ENCODE peak calls at places on chromosomes 12 and 14, in five cellular contexts. P is astrocyte, I is PC-9, Y is gastrocnemius medialis, D is testis. Q is an unnamed sample.

GRCh38 chr12:119195256-119195655 is 16.5 kb downstream of the HSPB8 start:
- DNase-seq in I (no peak), P (no peak), Y (no peak), D (no peak), Q (no peak)

GRCh38 chr12:52629251-52630103 is 11.1 kb upstream of the KRT73 start:
- DNase-seq in D (no peak), P (no peak), Y (no peak), I (no peak), Q (no peak)

GRCh38 chr12:1769809-1770494 is 50.4 kb upstream of the LRTM2 start:
- DNase-seq in P (no peak), Y (no peak), D (no peak), I (peak; percentile 43), Q (no peak)

GRCh38 chr12:113059071-113059595 is 2.6 kb downstream of the DTX1 start:
- DNase-seq in D (no peak), Y (no peak), I (no peak), P (no peak), Q (no peak)

GRCh38 chr14:92877757-92878431 is 45.1 kb upstream of the CHGA start:
- DNase-seq in D (peak; percentile 65), I (no peak), Y (no peak), P (no peak), Q (peak; percentile 52)

GRCh38 chr14:33943081-33943480 is 7.8 kb downstream of the EGLN3 start:
- DNase-seq in Y (no peak), I (no peak), P (no peak), D (no peak), Q (peak; percentile 51)

GRCh38 chr12:102480401-102480800 is at the start of gene IGF1:
- DNase-seq in I (no peak), D (peak; percentile 23), Y (no peak), P (peak; percentile 58), Q (peak; percentile 55)

GRCh38 chr12:49231881-49232650 is 32.8 kb upstream of the TUBA1C start:
- DNase-seq in Y (no peak), D (peak; percentile 49), P (peak; percentile 38), I (no peak), Q (peak; percentile 79)

GRCh38 chr12:15650399-15651128 is 138.6 kb downstream of the EPS8 start:
- DNase-seq in Y (no peak), I (no peak), D (no peak), P (no peak), Q (peak; percentile 4)

GRCh38 chr12:3247596-3248270 is 170.6 kb downstream of the TSPAN9 start:
- DNase-seq in D (no peak), I (no peak), P (no peak), Y (no peak), Q (no peak)

GRCh38 chr14:36655963-36656768 is 5.5 kb upstream of the PAX9 start:
- DNase-seq in Y (no peak), D (peak; percentile 73), P (no peak), I (no peak), Q (no peak)

GRCh38 chr12:93229494-93230310 is 148.0 kb upstream of the NUDT4 start:
- DNase-seq in D (no peak), I (peak; percentile 90), Y (no peak), P (peak; percentile 91), Q (no peak)

GRCh38 chr14:100864960-100865681 is 38.4 kb downstream of the RTL1 start:
- DNase-seq in Y (no peak), D (no peak), I (no peak), P (peak; percentile 63), Q (no peak)

GRCh38 chr14:65354131-65354530 is 58.4 kb upstream of the FUT8 start:
- DNase-seq in I (no peak), P (no peak), D (no peak), Y (no peak), Q (no peak)

GRCh38 chr14:75715926-75716780 is 55.1 kb downstream of the TTLL5 start:
- DNase-seq in P (peak; percentile 80), I (no peak), Y (no peak), D (no peak), Q (no peak)

GRCh38 chr14:24058951-24059475 is 7.2 kb downstream of the CARMIL3 start:
- DNase-seq in Y (no peak), P (no peak), D (no peak), I (no peak), Q (no peak)

GRCh38 chr14:91229005-91229382 is 15.5 kb downstream of the GPR68 start:
- DNase-seq in D (no peak), Y (no peak), P (no peak), I (no peak), Q (no peak)

GRCh38 chr14:95711476-95712176 is 2.3 kb downstream of the TCL1A start:
- DNase-seq in Y (no peak), P (no peak), D (no peak), I (no peak), Q (peak; percentile 16)

GRCh38 chr12:107906719-107907118 is 132.2 kb downstream of the ASCL4 start:
- DNase-seq in I (no peak), Y (no peak), P (no peak), D (no peak), Q (no peak)

GRCh38 chr12:113268136-113268535 is 46.9 kb downstream of the TPCN1 start:
- DNase-seq in P (no peak), D (no peak), Y (no peak), I (no peak), Q (no peak)

GRCh38 chr14:61566537-61567225 is 128.6 kb upstream of the HIF1A start:
- DNase-seq in P (peak; percentile 83), D (no peak), Y (no peak), I (peak; percentile 56), Q (no peak)

GRCh38 chr12:78961171-78961570 is 96.6 kb downstream of the SYT1 start:
- DNase-seq in P (no peak), I (no peak), D (no peak), Y (no peak), Q (no peak)

GRCh38 chr12:12608557-12608957 is 3.1 kb upstream of the CREBL2 start:
- DNase-seq in P (no peak), D (no peak), I (peak; percentile 40), Y (no peak), Q (peak; percentile 35)

GRCh38 chr12:110582286-110583136 is 607 bp downstream of the PPTC7 start:
- DNase-seq in Y (peak; percentile 61), I (no peak), P (no peak), D (peak; percentile 62), Q (peak; percentile 49)

GRCh38 chr14:20904393-20905029 is 13.3 kb downstream of the RNASE3 start:
- DNase-seq in D (no peak), I (no peak), P (no peak), Y (no peak), Q (no peak)

GRCh38 chr14:65204056-65204455 is 101.7 kb upstream of the MAX start:
- DNase-seq in P (no peak), Y (no peak), I (no peak), D (no peak), Q (no peak)

GRCh38 chr14:69500096-69500495 is 15.6 kb downstream of the PLEKHD1 start:
- DNase-seq in I (no peak), P (no peak), D (no peak), Y (no peak), Q (no peak)

GRCh38 chr14:69504775-69505174 is 20.2 kb downstream of the PLEKHD1 start:
- DNase-seq in Y (no peak), I (no peak), D (no peak), P (no peak), Q (no peak)

GRCh38 chr14:69500736-69501135 is 16.2 kb downstream of the PLEKHD1 start:
- DNase-seq in D (no peak), I (no peak), Y (no peak), P (no peak), Q (no peak)

GRCh38 chr14:69499436-69499835 is 14.9 kb downstream of the PLEKHD1 start:
- DNase-seq in P (no peak), D (no peak), I (no peak), Y (no peak), Q (no peak)

DNA sequence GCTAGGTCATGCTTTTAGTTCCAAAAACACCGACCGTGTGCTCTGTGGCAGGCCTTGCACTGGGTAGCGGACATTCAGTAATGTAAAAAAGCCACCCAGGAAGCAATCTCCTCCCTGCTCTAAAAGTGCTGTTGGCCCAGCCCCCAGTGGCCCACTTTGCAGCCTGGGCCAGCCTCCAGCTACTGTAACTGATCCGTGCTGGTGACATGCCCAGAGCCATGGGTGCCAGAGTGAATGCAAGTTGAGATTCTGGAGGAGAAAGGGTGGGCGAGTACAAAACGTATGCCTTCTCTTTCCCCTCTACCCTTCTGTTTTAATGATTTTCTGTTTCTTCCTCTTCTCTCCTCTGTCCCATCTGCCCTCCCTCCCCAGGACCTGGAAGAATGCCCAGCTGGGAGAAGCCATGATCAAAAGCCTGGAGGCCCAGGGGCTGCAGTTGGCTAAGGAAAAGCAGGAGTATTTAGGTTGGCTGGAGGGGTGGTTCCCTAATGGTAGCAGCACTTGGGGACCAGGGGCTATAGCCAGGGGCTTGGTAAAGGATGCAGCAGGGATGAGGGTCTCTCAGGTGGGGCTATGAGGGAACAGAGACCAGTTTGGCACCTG is 16.9 kb downstream of the PLEKHD1 start:
- DNase-seq in D (peak; percentile 61), P (no peak), Y (peak; percentile 57), I (no peak), Q (peak; percentile 42)
- H3K27ac ChIP-seq in D (no peak overlapping the region), P (no peak overlapping the region), Y (peak overlapping the region; percentile 18), I (no peak overlapping the region), Q (no peak overlapping the region)

GRCh38 chr14:52918486-52918885 is 32.4 kb downstream of the FERMT2 start:
- DNase-seq in D (no peak), Y (no peak), P (peak; percentile 56), I (no peak), Q (no peak)

GRCh38 chr14:52922656-52923055 is 28.2 kb downstream of the FERMT2 start:
- DNase-seq in D (no peak), I (no peak), Y (no peak), P (peak; percentile 83), Q (no peak)

GRCh38 chr14:52917732-52918131 is 33.1 kb downstream of the FERMT2 start:
- DNase-seq in D (no peak), P (no peak), Y (no peak), I (no peak), Q (no peak)

GRCh38 chr14:52922059-52922458 is 28.8 kb downstream of the FERMT2 start:
- DNase-seq in D (no peak), Y (no peak), I (no peak), P (no peak), Q (no peak)

GRCh38 chr14:52919971-52920370 is 30.9 kb downstream of the FERMT2 start:
- DNase-seq in D (no peak), Y (no peak), P (no peak), I (peak; percentile 40), Q (no peak)
- H3K4me3 ChIP-seq in D (no peak overlapping the region), Y (no peak overlapping the region), P (no peak overlapping the region), I (no peak overlapping the region), Q (no peak overlapping the region)

GRCh38 chr12:46259071-46259470 is 9.8 kb downstream of the SLC38A1 start:
- DNase-seq in I (peak; percentile 70), P (no peak), Y (no peak), D (no peak), Q (no peak)

GRCh38 chr12:46260153-46260912 is 8.5 kb downstream of the SLC38A1 start:
- DNase-seq in D (no peak), Y (peak; percentile 42), P (peak; percentile 58), I (peak; percentile 75), Q (peak; percentile 27)

GRCh38 chr12:46259713-46260112 is 9.1 kb downstream of the SLC38A1 start:
- DNase-seq in P (no peak), I (no peak), D (no peak), Y (no peak), Q (no peak)

GRCh38 chr12:46256942-46257341 is 11.9 kb downstream of the SLC38A1 start:
- DNase-seq in P (no peak), D (no peak), I (no peak), Y (no peak), Q (no peak)

GRCh38 chr12:46258129-46258528 is 10.7 kb downstream of the SLC38A1 start:
- DNase-seq in D (no peak), I (no peak), P (no peak), Y (no peak), Q (no peak)
- H3K4me1 ChIP-seq in D (no peaks in the 10 kb centered on the region), I (peaks cover 43% of the 10 kb centered on the region), P (peaks cover 16% of the 10 kb centered on the region), Y (peaks cover 29% of the 10 kb centered on the region), Q (peaks cover 24% of the 10 kb centered on the region)

GRCh38 chr12:51362307-51362706 is 15.8 kb upstream of the CELA1 start:
- DNase-seq in Y (no peak), D (no peak), I (no peak), P (no peak), Q (no peak)
- H3K27ac ChIP-seq in Y (no peak overlapping the region), D (no peak overlapping the region), I (no peak overlapping the region), P (no peak overlapping the region), Q (no peak overlapping the region)

Q was measured in SJCRH30.